ENCODE peak calls at places on chromosomes 16 and 17, in eight cellular contexts. V is psoas muscle, R is WERI-Rb-1, D is kidney epithelial cell, L is lung, B is brain microvascular endothelial cell, A is Peyer's patch, P is cardiac muscle cell. S is an unnamed sample. For H3K27me3, the result is how much of the 10 kb centered on the place peaks cover.

GRCh38 chr16:4328580-4329353 is 12.9 kb downstream of the GLIS2 start:
- DNase-seq in V (peak), R (no peak), D (no peak), L (no peak), B (no peak), A (no peak), P (peak), S (no peak)

GRCh38 chr16:89953671-89954406 is 5.3 kb downstream of the DEF8 start:
- DNase-seq in V (no peak), R (no peak), D (no peak), L (no peak), B (no peak), A (peak), P (no peak), S (peak)

GRCh38 chr17:60600490-60601431 is 768 bp downstream of the PPM1D start:
- DNase-seq in V (peak), R (peak), D (no peak), L (peak), B (peak), A (peak), P (peak), S (peak)

GRCh38 chr16:78566397-78567073 is 467.1 kb downstream of the WWOX start:
- DNase-seq in V (no peak), R (no peak), D (no peak), L (no peak), B (no peak), A (no peak), P (no peak), S (no peak)

GRCh38 chr16:72990003-72990521 is 57.9 kb downstream of the ZFHX3 start:
- DNase-seq in V (peak), R (no peak), D (no peak), L (peak), B (peak), A (no peak), P (no peak), S (no peak)

GRCh38 chr17:63476494-63476856 is 386 bp upstream of the ACE start:
- DNase-seq in V (no peak), R (peak), D (no peak), L (no peak), B (no peak), A (no peak), P (peak), S (no peak)

GRCh38 chr17:72726936-72727335 is 365.6 kb downstream of the SLC39A11 start:
- DNase-seq in V (no peak), R (no peak), D (peak), L (peak), B (peak), A (peak), P (no peak), S (peak)

GRCh38 chr17:47687748-47688147 is 6.2 kb upstream of the TBKBP1 start:
- DNase-seq in V (no peak), R (peak), D (no peak), L (no peak), B (no peak), A (no peak), P (no peak), S (no peak)

DNA sequence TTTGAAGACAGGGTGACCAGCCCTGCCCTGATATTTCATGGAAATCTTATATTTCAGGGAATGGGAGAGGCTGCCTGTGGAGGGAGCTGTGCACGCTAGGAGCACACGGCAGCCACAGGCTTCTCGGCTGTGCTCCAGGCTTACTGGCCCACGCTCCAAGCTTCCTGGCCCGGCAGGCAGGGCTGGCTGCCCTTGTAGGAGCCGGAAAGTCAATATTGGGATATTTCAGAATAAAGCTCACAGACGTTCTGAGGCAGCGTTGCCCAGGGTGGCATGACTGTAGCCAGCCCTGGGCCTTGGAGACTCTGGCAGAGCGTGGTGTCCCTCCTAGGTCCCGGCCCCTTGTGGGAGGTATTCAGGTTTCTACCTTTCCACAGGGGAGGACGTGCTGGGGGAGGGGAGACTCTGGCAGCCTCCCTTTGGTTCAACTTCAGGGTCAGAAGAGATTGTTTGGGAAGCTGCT is 95.6 kb downstream of the NPIPB11 start:
- DNase-seq in V (peak), R (no peak), D (no peak), L (no peak), B (no peak), A (no peak), P (no peak), S (no peak)
- TF ChIP-seq CTCF in V (no peak), R (no peak), D (no peak), L (no peak), B (peak), A (no peak), P (no peak), S (no peak)

DNA sequence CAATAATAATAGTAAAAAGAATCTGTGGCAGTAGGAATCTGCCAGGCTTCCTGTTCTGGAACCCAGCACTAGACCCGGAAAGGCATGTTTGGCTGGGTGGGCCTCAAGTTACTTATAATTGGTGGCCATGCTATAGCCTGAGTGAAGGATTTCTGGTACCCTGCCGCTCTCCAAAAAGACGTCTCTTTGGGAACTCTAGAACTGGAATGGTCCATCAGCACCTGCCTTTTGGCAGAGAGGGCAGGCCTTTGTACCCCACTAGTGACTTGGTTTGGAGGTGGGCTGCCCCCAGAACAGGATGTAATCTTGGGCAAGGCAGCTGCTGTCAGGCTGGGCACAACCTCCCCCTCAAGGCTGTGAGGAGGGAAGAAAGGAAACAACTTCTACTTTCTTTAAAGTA is 29.3 kb upstream of the ST6GALNAC1 start:
- DNase-seq in V (no peak), R (no peak), D (no peak), L (no peak), B (no peak), A (no peak), P (no peak), S (no peak)
- H3K4me3 ChIP-seq in V (no peak), R (no peak), D (no peak), L (no peak), B (no peak), A (no peak), P (no peak), S (no peak)

DNA sequence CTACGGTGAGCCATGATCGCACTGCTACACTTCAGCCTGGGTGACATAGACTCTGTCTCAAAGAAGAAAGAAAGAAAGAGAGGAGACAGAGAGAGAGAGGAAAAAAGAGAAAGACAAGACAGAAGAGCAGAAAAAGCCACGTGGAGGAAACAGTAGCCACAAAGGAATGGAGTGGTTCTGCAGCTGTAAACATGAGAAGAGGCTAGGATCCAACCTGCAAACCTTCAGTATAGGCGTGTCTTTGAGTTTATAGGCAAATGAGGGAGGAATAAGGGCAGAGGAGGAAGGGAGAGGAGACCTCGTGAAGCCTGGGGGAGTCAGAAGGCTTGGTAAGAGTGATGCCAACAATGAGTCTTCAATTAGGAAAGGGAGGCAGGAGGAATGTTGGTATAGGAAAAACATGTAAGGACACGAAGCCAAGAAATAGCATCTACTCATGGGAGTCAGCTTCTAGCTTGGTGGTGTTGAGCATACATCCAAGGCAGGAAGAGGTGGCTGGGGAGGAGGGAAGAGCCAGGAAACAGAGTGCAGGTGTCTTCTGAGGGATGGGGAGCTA is 3.9 kb downstream of the MED9 start:
- DNase-seq in V (no peak), R (no peak), D (no peak), L (no peak), B (no peak), A (no peak), P (no peak), S (no peak)
- H3K27me3 ChIP-seq in V (under half), R (under half), D (under half), L (under half), B (under half), A (under half), P (under half), S (under half)

DNA sequence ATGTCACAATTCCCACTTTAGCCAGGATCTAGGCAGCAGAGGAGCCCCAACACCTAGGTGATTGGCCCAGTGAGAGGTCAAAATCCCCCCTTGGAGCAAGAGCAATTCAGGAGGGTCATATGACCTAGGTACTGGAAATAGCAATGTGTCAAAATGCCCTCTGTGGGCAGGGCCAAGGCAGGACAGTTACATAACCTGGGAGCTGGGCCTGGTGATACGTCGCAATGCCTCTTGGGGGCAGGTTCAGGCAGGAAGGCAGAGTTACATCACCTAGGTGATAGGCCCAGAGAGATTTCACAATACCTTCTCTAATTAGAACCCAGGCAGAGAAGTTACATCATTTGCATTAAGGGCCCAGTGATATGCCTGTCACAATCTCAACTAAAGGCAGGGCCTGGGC is 1906.3 kb downstream of the TP53TG3F start:
- DNase-seq in V (no peak), R (no peak), D (no peak), L (no peak), B (no peak), A (no peak), P (no peak), S (no peak)
- TF ChIP-seq CTCF in V (no peak), R (no peak), D (no peak), L (no peak), B (no peak), A (no peak), P (no peak), S (no peak)

DNA sequence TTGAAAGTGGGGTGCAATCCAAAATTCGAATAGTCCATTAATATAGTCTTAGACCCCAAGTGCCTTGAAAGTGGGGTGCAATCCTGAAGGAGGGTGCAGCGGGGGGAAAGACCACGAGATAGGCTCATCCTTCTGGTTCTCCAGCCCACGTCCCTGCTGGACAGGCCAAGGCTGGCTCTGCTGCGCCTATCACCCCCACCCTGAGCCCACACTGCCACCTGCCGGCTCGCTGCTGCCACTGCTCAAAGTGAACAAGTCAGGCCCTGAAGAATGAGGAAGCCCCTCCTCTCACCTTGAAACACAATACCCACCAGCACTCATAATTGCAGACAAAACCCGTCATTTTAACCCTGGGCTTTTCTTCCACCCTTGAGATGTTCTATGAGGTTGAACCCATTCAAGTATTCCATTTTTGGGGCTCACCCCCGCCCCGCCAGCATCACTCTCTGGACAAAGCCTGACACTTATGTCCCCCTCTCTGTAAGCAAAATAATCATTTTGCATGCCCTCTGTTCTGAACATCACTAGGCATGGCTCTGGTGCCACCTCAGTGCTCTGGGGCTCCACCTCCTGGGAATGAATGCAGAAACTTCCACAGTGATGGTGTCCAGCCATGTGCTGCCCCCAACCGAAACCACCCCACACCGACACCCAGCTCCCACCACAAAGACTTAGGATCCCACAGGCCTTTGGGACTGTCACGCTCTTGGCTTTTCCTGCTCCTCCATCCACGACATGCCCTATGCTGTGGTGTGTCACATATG is 56.8 kb downstream of the BEAN1 start:
- DNase-seq in V (peak), R (peak), D (no peak), L (peak), B (peak), A (peak), P (peak), S (peak)
- H3K4me3 ChIP-seq in V (no peak), R (no peak), D (no peak), L (no peak), B (no peak), A (no peak), P (no peak), S (no peak)

GRCh38 chr17:18382441-18383078 is 5.0 kb downstream of the EVPLL start:
- DNase-seq in V (no peak), R (no peak), D (no peak), L (no peak), B (no peak), A (no peak), P (no peak), S (no peak)
- H3K27me3 ChIP-seq in V (under half), R (under half), D (under half), L (under half), B (under half), A (under half), P (under half), S (under half)

S was measured in GM06990.